ENCODE peak calls at places on chromosomes 16 and 17, in seven cellular contexts. M is stomach, Y is HFFc6, R is skeletal muscle cell, H is left lung, L is type B pancreatic cell, V is body of pancreas. K is an unnamed sample.

GRCh38 chr17:73715714-73716113 is 71.5 kb upstream of the SDK2 start:
- DNase-seq in M (no peak), Y (no peak), R (no peak), H (no peak), L (no peak), V (no peak), K (no peak)

GRCh38 chr16:86531193-86531550 is 20.8 kb downstream of the FOXF1 start:
- DNase-seq in M (no peak), Y (no peak), R (no peak), H (peak), L (no peak), V (peak), K (no peak)

GRCh38 chr16:14371778-14372431 is 258.2 kb downstream of the PARN start:
- DNase-seq in M (no peak), Y (no peak), R (no peak), H (peak), L (no peak), V (no peak), K (no peak)

GRCh38 chr17:182164-182751 is 808 bp upstream of the DOC2B start:
- DNase-seq in M (peak), Y (no peak), R (no peak), H (no peak), L (no peak), V (peak), K (no peak)

GRCh38 chr16:72788269-72788809 is 259.6 kb downstream of the ZFHX3 start:
- DNase-seq in M (no peak), Y (no peak), R (no peak), H (peak), L (no peak), V (no peak), K (no peak)

GRCh38 chr16:27398894-27399853 is 2.8 kb upstream of the IL21R start:
- DNase-seq in M (no peak), Y (no peak), R (no peak), H (no peak), L (no peak), V (peak), K (no peak)

GRCh38 chr16:69566437-69567030 is 768 bp downstream of the NFAT5 start:
- DNase-seq in M (peak), Y (peak), R (peak), H (peak), L (peak), V (peak), K (peak)

GRCh38 chr16:50273888-50274770 is 7.8 kb downstream of the ADCY7 start:
- DNase-seq in M (no peak), Y (no peak), R (no peak), H (peak), L (no peak), V (no peak), K (no peak)

GRCh38 chr17:50087912-50088405 is 7.2 kb upstream of the PDK2 start:
- DNase-seq in M (no peak), Y (no peak), R (no peak), H (no peak), L (no peak), V (no peak), K (no peak)

GRCh38 chr17:79028496-79029326 is 4.7 kb downstream of the C1QTNF1 start:
- DNase-seq in M (no peak), Y (no peak), R (no peak), H (no peak), L (no peak), V (no peak), K (no peak)

GRCh38 chr17:50863221-50863843 is 2.8 kb downstream of the TOB1 start:
- DNase-seq in M (peak), Y (peak), R (no peak), H (no peak), L (peak), V (peak), K (no peak)

GRCh38 chr17:81239714-81240555 is 817 bp downstream of the NDUFAF8 start:
- DNase-seq in M (no peak), Y (peak), R (no peak), H (no peak), L (no peak), V (peak), K (peak)

GRCh38 chr17:50204431-50204830 is 3.0 kb upstream of the COL1A1 start:
- DNase-seq in M (no peak), Y (no peak), R (no peak), H (no peak), L (no peak), V (no peak), K (no peak)

GRCh38 chr17:9520649-9521435 is 54.8 kb downstream of the STX8 start:
- DNase-seq in M (no peak), Y (no peak), R (no peak), H (no peak), L (no peak), V (no peak), K (no peak)

GRCh38 chr17:66533572-66533971 is 231.2 kb downstream of the PRKCA start:
- DNase-seq in M (no peak), Y (no peak), R (peak), H (no peak), L (no peak), V (peak), K (no peak)

GRCh38 chr17:50322271-50322670 is 23.7 kb upstream of the XYLT2 start:
- DNase-seq in M (no peak), Y (no peak), R (no peak), H (no peak), L (no peak), V (no peak), K (no peak)

GRCh38 chr17:28725660-28726395 is at the start of gene TLCD1:
- DNase-seq in M (peak), Y (peak), R (no peak), H (peak), L (peak), V (peak), K (peak)

GRCh38 chr16:56389554-56389953 is 35.8 kb downstream of the AMFR start:
- DNase-seq in M (no peak), Y (peak), R (peak), H (no peak), L (no peak), V (no peak), K (peak)

GRCh38 chr16:11253009-11253994 is 2.7 kb downstream of the SOCS1 start:
- DNase-seq in M (no peak), Y (peak), R (no peak), H (no peak), L (no peak), V (no peak), K (no peak)

GRCh38 chr17:2786176-2786881 is 9.9 kb upstream of the RAP1GAP2 start:
- DNase-seq in M (peak), Y (peak), R (peak), H (peak), L (peak), V (peak), K (peak)

GRCh38 chr17:16886655-16887322 is 85.1 kb downstream of the TNFRSF13B start:
- DNase-seq in M (no peak), Y (no peak), R (no peak), H (no peak), L (no peak), V (no peak), K (no peak)

GRCh38 chr17:66655861-66656260 is 179.1 kb upstream of the CACNG5 start:
- DNase-seq in M (no peak), Y (peak), R (peak), H (no peak), L (no peak), V (no peak), K (peak)

GRCh38 chr17:66564992-66565465 is 262.6 kb downstream of the PRKCA start:
- DNase-seq in M (no peak), Y (no peak), R (no peak), H (no peak), L (no peak), V (no peak), K (no peak)

GRCh38 chr16:67518676-67519075 is 10.0 kb upstream of the RIPOR1 start:
- DNase-seq in M (no peak), Y (no peak), R (no peak), H (no peak), L (no peak), V (no peak), K (no peak)